ENCODE peak calls at places on chromosomes 5 and 9, in nine cellular contexts. O, K, G, S, E, P, Z, A and V are unnamed samples.

GRCh38 chr5:180137401-180138213 is 66.0 kb upstream of the RNF130 start:
- DNase-seq in O (no peak), K (no peak), G (no peak), S (no peak), E (peak), P (no peak), Z (no peak), A (no peak), V (no peak)

GRCh38 chr5:176803943-176804498 is 6.3 kb upstream of the UNC5A start:
- DNase-seq in O (no peak), K (no peak), G (peak), S (peak), E (no peak), P (peak), Z (no peak), A (peak), V (peak)

GRCh38 chr5:178312900-178313299 is 80.3 kb upstream of the PHYKPL start:
- DNase-seq in O (no peak), K (no peak), G (no peak), S (peak), E (peak), P (no peak), Z (no peak), A (no peak), V (no peak)

GRCh38 chr5:160375166-160375565 is 4.7 kb upstream of the C1QTNF2 start:
- DNase-seq in O (no peak), K (no peak), G (no peak), S (no peak), E (no peak), P (no peak), Z (no peak), A (peak), V (peak)

GRCh38 chr9:108874058-108874788 is 12.2 kb downstream of the ACTL7A start:
- DNase-seq in O (no peak), K (no peak), G (no peak), S (no peak), E (no peak), P (no peak), Z (no peak), A (no peak), V (no peak)

GRCh38 chr9:16267336-16268036 is 603.0 kb downstream of the BNC2 start:
- DNase-seq in O (peak), K (no peak), G (no peak), S (peak), E (no peak), P (peak), Z (no peak), A (peak), V (peak)

GRCh38 chr9:76917299-76917698 is 11.4 kb upstream of the PRUNE2 start:
- DNase-seq in O (no peak), K (no peak), G (no peak), S (no peak), E (no peak), P (no peak), Z (no peak), A (no peak), V (no peak)

GRCh38 chr5:136028782-136029742 is at the start of gene TGFBI:
- DNase-seq in O (peak), K (peak), G (no peak), S (peak), E (peak), P (peak), Z (no peak), A (peak), V (peak)

GRCh38 chr5:101783241-101784095 is 512.6 kb downstream of the SLCO4C1 start:
- DNase-seq in O (no peak), K (no peak), G (no peak), S (no peak), E (no peak), P (no peak), Z (no peak), A (no peak), V (no peak)

GRCh38 chr5:161546463-161547301 is at the start of gene GABRB2:
- DNase-seq in O (peak), K (peak), G (peak), S (peak), E (peak), P (peak), Z (no peak), A (peak), V (peak)

GRCh38 chr9:37732086-37732744 is 21.4 kb upstream of the TRMT10B start:
- DNase-seq in O (no peak), K (no peak), G (no peak), S (no peak), E (no peak), P (no peak), Z (no peak), A (peak), V (no peak)

GRCh38 chr9:116978155-116978554 is 291.1 kb downstream of the TRIM32 start:
- DNase-seq in O (no peak), K (no peak), G (no peak), S (no peak), E (no peak), P (no peak), Z (no peak), A (no peak), V (no peak)